ENCODE peak calls at places on chromosomes 11 and 22, in four cellular contexts. X is GM12878, W is H1, G is K562. N is an unnamed sample.

GRCh38 chr11:20310137-20310536 is 53.4 kb upstream of the HTATIP2 start:
- DNase-seq in X (no peak), W (no peak), G (no peak), N (no peak)

GRCh38 chr11:78080818-78081495 is 1.3 kb upstream of the NDUFC2 start:
- DNase-seq in G (no peak), X (no peak), W (no peak), N (no peak)

GRCh38 chr11:58776891-58777451 is 45.2 kb upstream of the GLYAT start:
- DNase-seq in W (no peak), X (no peak), G (no peak), N (no peak)

GRCh38 chr11:69992943-69993694 is 85.0 kb upstream of the ANO1 start:
- DNase-seq in G (no peak), W (no peak), X (no peak), N (no peak)

GRCh38 chr11:104225047-104225446 is 61.1 kb upstream of the PDGFD start:
- DNase-seq in X (no peak), W (no peak), G (no peak), N (no peak)

GRCh38 chr11:2681408-2682145 is 18.2 kb downstream of the KCNQ1OT1 start:
- DNase-seq in W (no peak), X (no peak), G (no peak), N (no peak)

GRCh38 chr11:79025622-79026021 is 415.2 kb downstream of the TENM4 start:
- DNase-seq in X (no peak), G (no peak), W (no peak), N (peak)

GRCh38 chr11:134416726-134417125 is 4.7 kb upstream of the B3GAT1 start:
- DNase-seq in X (no peak), W (no peak), G (no peak), N (no peak)

GRCh38 chr11:120807414-120808150 is 216.3 kb upstream of the TBCEL start:
- DNase-seq in X (no peak), G (no peak), W (no peak), N (peak)

GRCh38 chr22:26768986-26769385 is 111.6 kb downstream of the MIAT start:
- DNase-seq in W (no peak), X (no peak), G (no peak), N (no peak)

GRCh38 chr11:20109731-20110445 is 50.4 kb downstream of the DBX1 start:
- DNase-seq in X (no peak), G (no peak), W (no peak), N (no peak)

DNA sequence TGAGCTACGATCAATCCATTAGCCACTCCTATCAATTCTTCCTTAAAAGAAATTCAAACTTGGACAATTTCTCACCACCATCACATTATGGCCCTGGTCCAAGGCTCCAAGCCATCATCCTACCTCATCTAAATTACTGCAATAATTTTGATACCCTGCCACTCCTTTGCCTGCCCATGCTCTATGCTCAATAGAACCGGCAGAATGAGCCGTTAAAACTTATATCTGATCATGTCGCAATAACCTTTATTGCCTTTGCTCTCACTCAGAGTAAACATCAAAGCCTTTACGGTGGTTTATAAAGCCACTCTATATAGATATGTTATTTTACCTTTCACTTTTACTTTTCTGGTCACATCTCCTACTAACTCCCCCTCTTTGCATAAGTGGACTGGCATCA is 2392.1 kb upstream of the RAG2 start:
- DNase-seq in X (no peak), W (no peak), G (no peak), N (peak)
- TF ChIP-seq JUND in X (no peak), W (no peak), G (no peak), N (no peak)

GRCh38 chr22:21010426-21011113 is 4.4 kb upstream of the P2RX6 start:
- DNase-seq in G (no peak), W (no peak), X (no peak), N (no peak)
- TF ChIP-seq JUND in G (no peak), W (no peak), X (no peak), N (no peak)

GRCh38 chr22:30502153-30502552 is 3.3 kb downstream of the SEC14L4 start:
- DNase-seq in G (no peak), W (no peak), X (no peak), N (no peak)

GRCh38 chr22:30503551-30503950 is 1.9 kb downstream of the SEC14L4 start:
- DNase-seq in X (no peak), G (no peak), W (no peak), N (no peak)

GRCh38 chr22:30507670-30508069 is 2.2 kb upstream of the SEC14L4 start:
- DNase-seq in G (no peak), X (no peak), W (no peak), N (no peak)

GRCh38 chr22:30502911-30503310 is 2.6 kb downstream of the SEC14L4 start:
- DNase-seq in G (no peak), W (no peak), X (no peak), N (no peak)

GRCh38 chr22:30506507-30506968 is 1.0 kb upstream of the SEC14L4 start:
- DNase-seq in W (no peak), G (peak), X (no peak), N (no peak)
- TF ChIP-seq JUND in W (no peak), G (no peak), X (no peak), N (no peak)

GRCh38 chr11:122036022-122036421 is 80.0 kb downstream of the BLID start:
- DNase-seq in X (no peak), W (no peak), G (no peak), N (no peak)
- TF ChIP-seq JUND in X (no peak), W (no peak), G (no peak), N (no peak)

GRCh38 chr11:123129920-123130319 is 65.1 kb downstream of the CLMP start:
- DNase-seq in W (no peak), X (no peak), G (no peak), N (no peak)
- TF ChIP-seq JUND in W (no peak), X (no peak), G (no peak), N (no peak)

GRCh38 chr22:45525480-45525879 is 22.8 kb downstream of the FBLN1 start:
- DNase-seq in G (no peak), X (no peak), W (no peak), N (no peak)
- TF ChIP-seq JUND in G (no peak), X (no peak), W (no peak), N (no peak)

GRCh38 chr11:68010058-68011041 is at the start of gene ALDH3B1:
- DNase-seq in G (peak), X (no peak), W (peak), N (peak)
- TF ChIP-seq JUND in G (no peak), X (no peak), W (no peak), N (no peak)